ENCODE peak calls at places on chromosomes 4 and X, in eight cellular contexts. One of them, this sample, is unnamed.
A peak's percentile ranks its signal among the peaks of the same experiment; 100 is the strongest.

GRCh38 chrX:28586291-28586690 is 955 bp upstream of the IL1RAPL1 start:
- DNase-seq in testis: no peak
- DNase-seq in K562: no peak
- DNase-seq in uterus: peak; percentile 15
- DNase-seq in heart left ventricle: peak; percentile 22
- DNase-seq in substantia nigra: peak; percentile 1
- DNase-seq in endothelial cell of umbilical vein: peak; percentile 31
- DNase-seq in cardiac muscle cell: peak; percentile 64
- DNase-seq in this sample: no peak

GRCh38 chr4:3787489-3788365 is 21.5 kb downstream of the ADRA2C start:
- DNase-seq in cardiac muscle cell: no peak
- DNase-seq in uterus: no peak
- DNase-seq in K562: no peak
- DNase-seq in heart left ventricle: no peak
- DNase-seq in testis: no peak
- DNase-seq in substantia nigra: no peak
- DNase-seq in endothelial cell of umbilical vein: no peak
- DNase-seq in this sample: no peak

GRCh38 chr4:119652978-119653377 is 24.4 kb upstream of the PDE5A start:
- DNase-seq in cardiac muscle cell: no peak
- DNase-seq in endothelial cell of umbilical vein: no peak
- DNase-seq in heart left ventricle: no peak
- DNase-seq in uterus: no peak
- DNase-seq in testis: no peak
- DNase-seq in substantia nigra: no peak
- DNase-seq in K562: no peak
- DNase-seq in this sample: peak; percentile 52

GRCh38 chr4:82201805-82202636 is 171.8 kb downstream of the HNRNPD start:
- DNase-seq in heart left ventricle: peak; percentile 10
- DNase-seq in uterus: no peak
- DNase-seq in cardiac muscle cell: peak; percentile 60
- DNase-seq in K562: peak; percentile 23
- DNase-seq in endothelial cell of umbilical vein: peak; percentile 59
- DNase-seq in testis: peak; percentile 75
- DNase-seq in substantia nigra: no peak
- DNase-seq in this sample: peak; percentile 60

GRCh38 chr4:159042097-159042605 is 60.7 kb upstream of the RAPGEF2 start:
- DNase-seq in cardiac muscle cell: peak; percentile 64
- DNase-seq in testis: peak; percentile 26
- DNase-seq in K562: peak; percentile 89
- DNase-seq in substantia nigra: no peak
- DNase-seq in heart left ventricle: peak; percentile 36
- DNase-seq in endothelial cell of umbilical vein: peak; percentile 44
- DNase-seq in uterus: no peak
- DNase-seq in this sample: no peak

GRCh38 chr4:76641758-76642157 is 206.7 kb downstream of the SHROOM3 start:
- DNase-seq in endothelial cell of umbilical vein: no peak
- DNase-seq in cardiac muscle cell: no peak
- DNase-seq in substantia nigra: no peak
- DNase-seq in testis: no peak
- DNase-seq in uterus: no peak
- DNase-seq in K562: no peak
- DNase-seq in heart left ventricle: no peak
- DNase-seq in this sample: no peak

GRCh38 chr4:23946307-23946706 is 56.5 kb upstream of the PPARGC1A start:
- DNase-seq in cardiac muscle cell: peak; percentile 25
- DNase-seq in heart left ventricle: no peak
- DNase-seq in substantia nigra: no peak
- DNase-seq in uterus: no peak
- DNase-seq in testis: no peak
- DNase-seq in K562: no peak
- DNase-seq in endothelial cell of umbilical vein: no peak
- DNase-seq in this sample: no peak

GRCh38 chr4:143337600-143338287 is 1.1 kb downstream of the GAB1 start:
- DNase-seq in testis: peak; percentile 66
- DNase-seq in substantia nigra: peak; percentile 30
- DNase-seq in cardiac muscle cell: peak; percentile 51
- DNase-seq in endothelial cell of umbilical vein: no peak
- DNase-seq in uterus: peak; percentile 55
- DNase-seq in heart left ventricle: peak; percentile 63
- DNase-seq in K562: no peak
- DNase-seq in this sample: peak; percentile 70

GRCh38 chrX:143661286-143661685 is 25.4 kb upstream of the SLITRK4 start:
- DNase-seq in heart left ventricle: no peak
- DNase-seq in testis: no peak
- DNase-seq in K562: no peak
- DNase-seq in endothelial cell of umbilical vein: no peak
- DNase-seq in substantia nigra: no peak
- DNase-seq in cardiac muscle cell: no peak
- DNase-seq in uterus: no peak
- DNase-seq in this sample: no peak

GRCh38 chr4:106604319-106605051 is 235.9 kb upstream of the GIMD1 start:
- DNase-seq in K562: no peak
- DNase-seq in testis: no peak
- DNase-seq in uterus: no peak
- DNase-seq in cardiac muscle cell: no peak
- DNase-seq in substantia nigra: no peak
- DNase-seq in heart left ventricle: no peak
- DNase-seq in endothelial cell of umbilical vein: no peak
- DNase-seq in this sample: no peak

GRCh38 chr4:100728861-100729260 is 211.0 kb upstream of the EMCN start:
- DNase-seq in uterus: no peak
- DNase-seq in K562: no peak
- DNase-seq in substantia nigra: no peak
- DNase-seq in testis: no peak
- DNase-seq in heart left ventricle: no peak
- DNase-seq in cardiac muscle cell: no peak
- DNase-seq in endothelial cell of umbilical vein: no peak
- DNase-seq in this sample: no peak

GRCh38 chr4:18202510-18202909 is 181.0 kb upstream of the LCORL start:
- DNase-seq in K562: no peak
- DNase-seq in cardiac muscle cell: no peak
- DNase-seq in substantia nigra: no peak
- DNase-seq in testis: no peak
- DNase-seq in endothelial cell of umbilical vein: no peak
- DNase-seq in uterus: no peak
- DNase-seq in heart left ventricle: no peak
- DNase-seq in this sample: no peak

GRCh38 chr4:87732033-87732770 is 67.2 kb upstream of the IBSP start:
- DNase-seq in testis: no peak
- DNase-seq in K562: no peak
- DNase-seq in substantia nigra: no peak
- DNase-seq in endothelial cell of umbilical vein: no peak
- DNase-seq in cardiac muscle cell: no peak
- DNase-seq in uterus: no peak
- DNase-seq in heart left ventricle: no peak
- DNase-seq in this sample: peak; percentile 93

GRCh38 chr4:138946306-138946705 is 69.3 kb upstream of the NOCT start:
- DNase-seq in testis: no peak
- DNase-seq in K562: no peak
- DNase-seq in cardiac muscle cell: no peak
- DNase-seq in heart left ventricle: no peak
- DNase-seq in substantia nigra: no peak
- DNase-seq in endothelial cell of umbilical vein: no peak
- DNase-seq in uterus: no peak
- DNase-seq in this sample: no peak

GRCh38 chrX:130688360-130688759 is 214.6 kb downstream of the ENOX2 start:
- DNase-seq in uterus: no peak
- DNase-seq in substantia nigra: no peak
- DNase-seq in K562: no peak
- DNase-seq in heart left ventricle: no peak
- DNase-seq in endothelial cell of umbilical vein: no peak
- DNase-seq in cardiac muscle cell: no peak
- DNase-seq in testis: no peak
- DNase-seq in this sample: no peak

GRCh38 chr4:95129708-95130343 is 372.1 kb downstream of the BMPR1B start:
- DNase-seq in uterus: peak; percentile 14
- DNase-seq in substantia nigra: no peak
- DNase-seq in cardiac muscle cell: no peak
- DNase-seq in endothelial cell of umbilical vein: peak; percentile 93
- DNase-seq in heart left ventricle: peak; percentile 27
- DNase-seq in K562: peak; percentile 13
- DNase-seq in testis: no peak
- DNase-seq in this sample: peak; percentile 99

GRCh38 chr4:40206421-40206820 is 9.6 kb downstream of the RHOH start:
- DNase-seq in substantia nigra: no peak
- DNase-seq in K562: no peak
- DNase-seq in uterus: no peak
- DNase-seq in heart left ventricle: no peak
- DNase-seq in endothelial cell of umbilical vein: peak; percentile 10
- DNase-seq in cardiac muscle cell: no peak
- DNase-seq in testis: no peak
- DNase-seq in this sample: no peak

GRCh38 chr4:40201898-40202297 is 5.1 kb downstream of the RHOH start:
- DNase-seq in heart left ventricle: no peak
- DNase-seq in cardiac muscle cell: no peak
- DNase-seq in testis: no peak
- DNase-seq in substantia nigra: no peak
- DNase-seq in endothelial cell of umbilical vein: no peak
- DNase-seq in K562: no peak
- DNase-seq in uterus: no peak
- DNase-seq in this sample: no peak

GRCh38 chr4:40205259-40206198 is 8.7 kb downstream of the RHOH start:
- DNase-seq in K562: peak; percentile 62
- DNase-seq in heart left ventricle: no peak
- DNase-seq in substantia nigra: no peak
- DNase-seq in uterus: no peak
- DNase-seq in testis: no peak
- DNase-seq in endothelial cell of umbilical vein: no peak
- DNase-seq in cardiac muscle cell: no peak
- DNase-seq in this sample: no peak

GRCh38 chr4:40202474-40202873 is 5.6 kb downstream of the RHOH start:
- DNase-seq in cardiac muscle cell: no peak
- DNase-seq in uterus: no peak
- DNase-seq in K562: no peak
- DNase-seq in testis: no peak
- DNase-seq in endothelial cell of umbilical vein: no peak
- DNase-seq in substantia nigra: no peak
- DNase-seq in heart left ventricle: no peak
- DNase-seq in this sample: no peak

DNA sequence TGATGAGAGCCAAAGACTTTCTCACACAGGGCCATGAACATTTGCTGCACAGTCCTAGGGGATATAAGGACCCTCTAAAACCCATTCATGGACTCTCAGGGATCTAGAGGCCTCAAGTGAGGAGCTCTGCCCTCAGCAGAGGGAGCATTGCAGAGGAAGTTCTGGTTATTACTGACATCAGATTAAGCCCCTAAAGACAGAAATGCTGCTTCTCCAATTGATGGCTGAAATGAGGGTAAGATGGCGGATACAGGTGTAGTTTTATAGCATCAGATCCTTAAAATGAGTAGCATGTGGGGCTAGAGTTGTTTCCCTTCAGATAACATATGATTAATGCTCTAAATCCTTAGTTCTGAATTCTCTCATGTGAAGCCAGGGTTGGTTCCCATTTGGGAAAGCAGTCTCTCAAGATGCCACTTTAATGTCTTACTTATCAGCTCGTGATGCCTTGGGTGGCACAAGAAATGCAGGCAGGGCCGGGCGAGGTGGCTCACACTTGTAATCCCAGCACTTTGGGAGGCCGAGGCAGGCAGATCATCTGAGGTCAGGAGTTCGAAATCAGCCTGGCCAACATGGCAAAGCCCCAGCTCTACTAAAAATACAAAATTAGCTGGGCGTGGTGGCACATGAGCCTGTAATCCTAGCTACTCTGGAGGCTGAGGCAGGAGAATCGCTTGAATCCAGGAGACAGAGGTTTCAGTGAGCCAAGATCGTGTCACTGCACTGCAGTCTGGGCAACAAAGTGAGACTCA is 7.9 kb downstream of the RHOH start:
- DNase-seq in cardiac muscle cell: no peak
- DNase-seq in uterus: no peak
- DNase-seq in heart left ventricle: no peak
- DNase-seq in endothelial cell of umbilical vein: no peak
- DNase-seq in substantia nigra: no peak
- DNase-seq in K562: no peak
- DNase-seq in testis: no peak
- DNase-seq in this sample: no peak
- H3K27ac ChIP-seq in cardiac muscle cell: no peak overlapping the region
- H3K27ac ChIP-seq in uterus: no peak overlapping the region
- H3K27ac ChIP-seq in heart left ventricle: no peak overlapping the region
- H3K27ac ChIP-seq in endothelial cell of umbilical vein: no peak overlapping the region
- H3K27ac ChIP-seq in substantia nigra: no peak overlapping the region
- H3K27ac ChIP-seq in K562: peak overlapping the region; percentile 97
- H3K27ac ChIP-seq in testis: no peak overlapping the region
- H3K27ac ChIP-seq in this sample: no peak overlapping the region

DNA sequence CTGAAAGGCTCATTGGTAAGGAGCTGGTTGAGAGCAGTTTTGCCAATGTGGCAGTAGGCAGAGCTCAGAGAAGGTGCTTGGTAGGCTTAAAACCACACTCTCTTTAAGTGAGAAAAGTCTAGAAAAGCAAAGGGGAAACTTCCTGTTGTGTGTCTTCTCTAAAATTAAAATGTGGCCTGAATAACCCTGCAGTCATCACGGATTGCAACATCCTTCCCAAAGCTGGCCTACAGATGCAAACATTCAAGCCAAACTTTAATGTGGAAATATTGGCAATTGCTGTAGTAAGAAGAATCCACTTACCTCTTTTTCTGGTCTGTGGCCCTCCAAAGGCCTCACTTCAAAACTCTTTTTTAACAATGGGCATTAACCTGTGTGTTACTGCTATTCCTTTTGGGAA is 348.5 kb downstream of the OPHN1 start:
- DNase-seq in substantia nigra: no peak
- DNase-seq in cardiac muscle cell: no peak
- DNase-seq in endothelial cell of umbilical vein: no peak
- DNase-seq in testis: peak; percentile 21
- DNase-seq in uterus: peak; percentile 30
- DNase-seq in heart left ventricle: no peak
- DNase-seq in K562: no peak
- DNase-seq in this sample: peak; percentile 68
- H3K27ac ChIP-seq in substantia nigra: no peak overlapping the region
- H3K27ac ChIP-seq in cardiac muscle cell: no peak overlapping the region
- H3K27ac ChIP-seq in endothelial cell of umbilical vein: no peak overlapping the region
- H3K27ac ChIP-seq in testis: no peak overlapping the region
- H3K27ac ChIP-seq in uterus: peak overlapping the region; percentile 55
- H3K27ac ChIP-seq in heart left ventricle: peak overlapping the region; percentile 18
- H3K27ac ChIP-seq in K562: no peak overlapping the region
- H3K27ac ChIP-seq in this sample: peak overlapping the region; percentile 62

GRCh38 chr4:103450693-103451092 is 252.6 kb upstream of the CENPE start:
- DNase-seq in cardiac muscle cell: no peak
- DNase-seq in endothelial cell of umbilical vein: no peak
- DNase-seq in substantia nigra: no peak
- DNase-seq in heart left ventricle: no peak
- DNase-seq in K562: no peak
- DNase-seq in uterus: no peak
- DNase-seq in testis: no peak
- DNase-seq in this sample: no peak
- H3K27ac ChIP-seq in cardiac muscle cell: no peak overlapping the region
- H3K27ac ChIP-seq in endothelial cell of umbilical vein: no peak overlapping the region
- H3K27ac ChIP-seq in substantia nigra: no peak overlapping the region
- H3K27ac ChIP-seq in heart left ventricle: no peak overlapping the region
- H3K27ac ChIP-seq in K562: no peak overlapping the region
- H3K27ac ChIP-seq in uterus: no peak overlapping the region
- H3K27ac ChIP-seq in testis: no peak overlapping the region
- H3K27ac ChIP-seq in this sample: no peak overlapping the region

GRCh38 chr4:41580007-41580406 is 42.0 kb downstream of the LIMCH1 start:
- DNase-seq in uterus: no peak
- DNase-seq in substantia nigra: no peak
- DNase-seq in cardiac muscle cell: no peak
- DNase-seq in K562: no peak
- DNase-seq in endothelial cell of umbilical vein: no peak
- DNase-seq in heart left ventricle: no peak
- DNase-seq in testis: no peak
- DNase-seq in this sample: no peak
- H3K27ac ChIP-seq in uterus: no peak overlapping the region
- H3K27ac ChIP-seq in substantia nigra: no peak overlapping the region
- H3K27ac ChIP-seq in cardiac muscle cell: no peak overlapping the region
- H3K27ac ChIP-seq in K562: no peak overlapping the region
- H3K27ac ChIP-seq in endothelial cell of umbilical vein: no peak overlapping the region
- H3K27ac ChIP-seq in heart left ventricle: no peak overlapping the region
- H3K27ac ChIP-seq in testis: no peak overlapping the region
- H3K27ac ChIP-seq in this sample: no peak overlapping the region

GRCh38 chrX:124726881-124727280 is 380.5 kb downstream of the SH2D1A start:
- DNase-seq in cardiac muscle cell: no peak
- DNase-seq in heart left ventricle: no peak
- DNase-seq in testis: no peak
- DNase-seq in K562: no peak
- DNase-seq in uterus: no peak
- DNase-seq in substantia nigra: no peak
- DNase-seq in endothelial cell of umbilical vein: no peak
- DNase-seq in this sample: no peak
- H3K27ac ChIP-seq in cardiac muscle cell: no peak overlapping the region
- H3K27ac ChIP-seq in heart left ventricle: no peak overlapping the region
- H3K27ac ChIP-seq in testis: no peak overlapping the region
- H3K27ac ChIP-seq in K562: no peak overlapping the region
- H3K27ac ChIP-seq in uterus: no peak overlapping the region
- H3K27ac ChIP-seq in substantia nigra: no peak overlapping the region
- H3K27ac ChIP-seq in endothelial cell of umbilical vein: no peak overlapping the region
- H3K27ac ChIP-seq in this sample: no peak overlapping the region